ENCODE peak calls at places on chromosome 18, in six cellular contexts. One of them, this sample, is unnamed.

GRCh38 chr18:13872932-13873331 is 42.4 kb downstream of the MC2R start:
- DNase-seq in CD8-positive, alpha-beta T cell: no peak
- DNase-seq in esophagus squamous epithelium: no peak
- DNase-seq in hepatocyte: no peak
- DNase-seq in foreskin fibroblast: no peak
- DNase-seq in dorsolateral prefrontal cortex: no peak
- DNase-seq in this sample: no peak

GRCh38 chr18:68721681-68722583 is 7.0 kb upstream of the TMX3 start:
- DNase-seq in dorsolateral prefrontal cortex: no peak
- DNase-seq in foreskin fibroblast: peak
- DNase-seq in hepatocyte: no peak
- DNase-seq in CD8-positive, alpha-beta T cell: no peak
- DNase-seq in esophagus squamous epithelium: no peak
- DNase-seq in this sample: no peak

GRCh38 chr18:24928479-24928878 is 423.5 kb downstream of the ZNF521 start:
- DNase-seq in foreskin fibroblast: no peak
- DNase-seq in hepatocyte: no peak
- DNase-seq in CD8-positive, alpha-beta T cell: no peak
- DNase-seq in esophagus squamous epithelium: no peak
- DNase-seq in dorsolateral prefrontal cortex: no peak
- DNase-seq in this sample: no peak

GRCh38 chr18:78713064-78713463 is 266.6 kb upstream of the SALL3 start:
- DNase-seq in hepatocyte: peak
- DNase-seq in esophagus squamous epithelium: no peak
- DNase-seq in CD8-positive, alpha-beta T cell: no peak
- DNase-seq in dorsolateral prefrontal cortex: no peak
- DNase-seq in foreskin fibroblast: no peak
- DNase-seq in this sample: no peak

GRCh38 chr18:39205565-39205964 is 1640.0 kb upstream of the CELF4 start:
- DNase-seq in hepatocyte: no peak
- DNase-seq in esophagus squamous epithelium: no peak
- DNase-seq in CD8-positive, alpha-beta T cell: no peak
- DNase-seq in foreskin fibroblast: no peak
- DNase-seq in dorsolateral prefrontal cortex: no peak
- DNase-seq in this sample: no peak

GRCh38 chr18:78673516-78674321 is 305.9 kb upstream of the SALL3 start:
- DNase-seq in hepatocyte: no peak
- DNase-seq in foreskin fibroblast: no peak
- DNase-seq in esophagus squamous epithelium: no peak
- DNase-seq in dorsolateral prefrontal cortex: no peak
- DNase-seq in CD8-positive, alpha-beta T cell: no peak
- DNase-seq in this sample: peak

GRCh38 chr18:10351858-10352257 is 102.6 kb upstream of the APCDD1 start:
- DNase-seq in foreskin fibroblast: no peak
- DNase-seq in dorsolateral prefrontal cortex: no peak
- DNase-seq in CD8-positive, alpha-beta T cell: no peak
- DNase-seq in esophagus squamous epithelium: no peak
- DNase-seq in hepatocyte: no peak
- DNase-seq in this sample: no peak

GRCh38 chr18:10010611-10011015 is 96.8 kb downstream of the VAPA start:
- DNase-seq in foreskin fibroblast: peak
- DNase-seq in dorsolateral prefrontal cortex: peak
- DNase-seq in CD8-positive, alpha-beta T cell: no peak
- DNase-seq in hepatocyte: peak
- DNase-seq in esophagus squamous epithelium: no peak
- DNase-seq in this sample: peak

GRCh38 chr18:77981874-77982273 is 732.2 kb downstream of the GALR1 start:
- DNase-seq in hepatocyte: no peak
- DNase-seq in CD8-positive, alpha-beta T cell: no peak
- DNase-seq in esophagus squamous epithelium: no peak
- DNase-seq in dorsolateral prefrontal cortex: no peak
- DNase-seq in foreskin fibroblast: no peak
- DNase-seq in this sample: no peak

GRCh38 chr18:58272779-58273500 is 228.9 kb downstream of the NEDD4L start:
- DNase-seq in dorsolateral prefrontal cortex: no peak
- DNase-seq in foreskin fibroblast: no peak
- DNase-seq in esophagus squamous epithelium: no peak
- DNase-seq in hepatocyte: no peak
- DNase-seq in CD8-positive, alpha-beta T cell: no peak
- DNase-seq in this sample: no peak

GRCh38 chr18:45874501-45875184 is 49.2 kb downstream of the SIGLEC15 start:
- DNase-seq in CD8-positive, alpha-beta T cell: no peak
- DNase-seq in esophagus squamous epithelium: no peak
- DNase-seq in hepatocyte: no peak
- DNase-seq in foreskin fibroblast: no peak
- DNase-seq in dorsolateral prefrontal cortex: no peak
- DNase-seq in this sample: no peak

GRCh38 chr18:29188760-29189159 is 1011.8 kb upstream of the CDH2 start:
- DNase-seq in foreskin fibroblast: peak
- DNase-seq in CD8-positive, alpha-beta T cell: no peak
- DNase-seq in esophagus squamous epithelium: no peak
- DNase-seq in hepatocyte: no peak
- DNase-seq in dorsolateral prefrontal cortex: no peak
- DNase-seq in this sample: no peak

GRCh38 chr18:45684341-45685115 is 39.5 kb upstream of the SLC14A1 start:
- DNase-seq in CD8-positive, alpha-beta T cell: no peak
- DNase-seq in hepatocyte: no peak
- DNase-seq in foreskin fibroblast: peak
- DNase-seq in dorsolateral prefrontal cortex: no peak
- DNase-seq in esophagus squamous epithelium: no peak
- DNase-seq in this sample: no peak

GRCh38 chr18:13394794-13395193 is 176.2 kb downstream of the LDLRAD4 start:
- DNase-seq in foreskin fibroblast: no peak
- DNase-seq in hepatocyte: no peak
- DNase-seq in esophagus squamous epithelium: no peak
- DNase-seq in CD8-positive, alpha-beta T cell: no peak
- DNase-seq in dorsolateral prefrontal cortex: no peak
- DNase-seq in this sample: no peak

GRCh38 chr18:21315741-21316187 is 73.7 kb downstream of the GREB1L start:
- DNase-seq in foreskin fibroblast: no peak
- DNase-seq in esophagus squamous epithelium: no peak
- DNase-seq in dorsolateral prefrontal cortex: no peak
- DNase-seq in hepatocyte: peak
- DNase-seq in CD8-positive, alpha-beta T cell: no peak
- DNase-seq in this sample: no peak

GRCh38 chr18:35807942-35808341 is 164.5 kb upstream of the RMP24 start:
- DNase-seq in hepatocyte: no peak
- DNase-seq in dorsolateral prefrontal cortex: no peak
- DNase-seq in esophagus squamous epithelium: no peak
- DNase-seq in CD8-positive, alpha-beta T cell: no peak
- DNase-seq in foreskin fibroblast: no peak
- DNase-seq in this sample: no peak

GRCh38 chr18:56696966-56697365 is 45.8 kb downstream of the WDR7 start:
- DNase-seq in esophagus squamous epithelium: no peak
- DNase-seq in CD8-positive, alpha-beta T cell: no peak
- DNase-seq in foreskin fibroblast: peak
- DNase-seq in dorsolateral prefrontal cortex: no peak
- DNase-seq in hepatocyte: no peak
- DNase-seq in this sample: no peak

GRCh38 chr18:37252342-37252741 is 313.3 kb downstream of the CELF4 start:
- DNase-seq in CD8-positive, alpha-beta T cell: no peak
- DNase-seq in esophagus squamous epithelium: no peak
- DNase-seq in foreskin fibroblast: no peak
- DNase-seq in hepatocyte: no peak
- DNase-seq in dorsolateral prefrontal cortex: no peak
- DNase-seq in this sample: no peak

GRCh38 chr18:74785632-74786031 is 188.0 kb downstream of the ZNF407 start:
- DNase-seq in CD8-positive, alpha-beta T cell: no peak
- DNase-seq in dorsolateral prefrontal cortex: no peak
- DNase-seq in esophagus squamous epithelium: no peak
- DNase-seq in hepatocyte: no peak
- DNase-seq in foreskin fibroblast: no peak
- DNase-seq in this sample: no peak

GRCh38 chr18:25256439-25256838 is 95.5 kb downstream of the ZNF521 start:
- DNase-seq in foreskin fibroblast: no peak
- DNase-seq in hepatocyte: no peak
- DNase-seq in dorsolateral prefrontal cortex: no peak
- DNase-seq in CD8-positive, alpha-beta T cell: no peak
- DNase-seq in esophagus squamous epithelium: no peak
- DNase-seq in this sample: no peak

GRCh38 chr18:23502516-23503037 is 734 bp upstream of the RMC1 start:
- DNase-seq in hepatocyte: no peak
- DNase-seq in dorsolateral prefrontal cortex: no peak
- DNase-seq in esophagus squamous epithelium: no peak
- DNase-seq in CD8-positive, alpha-beta T cell: no peak
- DNase-seq in foreskin fibroblast: no peak
- DNase-seq in this sample: no peak
- H3K4me3 ChIP-seq in hepatocyte: peak
- H3K4me3 ChIP-seq in dorsolateral prefrontal cortex: peak
- H3K4me3 ChIP-seq in esophagus squamous epithelium: peak
- H3K4me3 ChIP-seq in CD8-positive, alpha-beta T cell: peak
- H3K4me3 ChIP-seq in foreskin fibroblast: peak
- H3K4me3 ChIP-seq in this sample: peak

GRCh38 chr18:41504316-41504715 is 450.7 kb upstream of the PIK3C3 start:
- DNase-seq in hepatocyte: no peak
- DNase-seq in foreskin fibroblast: no peak
- DNase-seq in dorsolateral prefrontal cortex: no peak
- DNase-seq in CD8-positive, alpha-beta T cell: no peak
- DNase-seq in esophagus squamous epithelium: no peak
- DNase-seq in this sample: no peak
- H3K4me3 ChIP-seq in hepatocyte: no peak
- H3K4me3 ChIP-seq in foreskin fibroblast: no peak
- H3K4me3 ChIP-seq in dorsolateral prefrontal cortex: no peak
- H3K4me3 ChIP-seq in CD8-positive, alpha-beta T cell: no peak
- H3K4me3 ChIP-seq in esophagus squamous epithelium: no peak
- H3K4me3 ChIP-seq in this sample: no peak

DNA sequence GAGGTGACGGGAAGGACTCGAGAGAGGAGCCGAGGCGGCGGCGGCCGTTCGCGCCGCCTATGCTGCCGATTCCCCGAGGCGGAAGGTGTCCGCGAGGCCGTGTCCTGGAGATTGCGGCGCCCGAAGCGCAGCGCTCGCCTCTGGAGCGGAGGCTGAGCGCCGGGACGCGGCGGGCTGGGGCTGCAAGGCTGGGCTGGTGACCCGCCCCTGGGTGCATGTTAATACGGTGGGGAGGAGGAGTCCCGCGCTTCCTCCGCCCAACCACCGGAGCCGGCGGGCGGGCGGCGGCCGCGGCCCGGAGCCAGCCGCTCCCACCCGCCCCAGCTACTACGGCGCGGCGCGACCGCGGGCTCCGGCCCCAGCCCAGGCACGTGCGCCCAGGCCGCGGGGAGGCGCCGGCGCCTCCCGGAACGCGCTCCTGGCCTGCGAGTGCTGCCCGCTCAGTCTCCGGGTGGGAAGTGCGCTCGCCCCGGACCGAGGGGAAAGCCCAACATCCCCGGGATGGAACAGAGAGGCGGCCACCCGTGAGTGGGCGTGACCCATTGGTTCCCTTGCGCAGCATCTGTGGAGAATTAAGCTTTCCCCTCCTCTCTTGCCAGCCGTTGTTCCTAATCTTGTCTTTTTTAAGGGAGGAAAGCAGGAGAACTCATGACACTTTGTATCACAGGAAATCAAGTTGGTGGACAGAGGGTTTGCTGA is at the start of gene DLGAP1:
- DNase-seq in dorsolateral prefrontal cortex: peak
- DNase-seq in CD8-positive, alpha-beta T cell: no peak
- DNase-seq in foreskin fibroblast: no peak
- DNase-seq in hepatocyte: peak
- DNase-seq in esophagus squamous epithelium: no peak
- DNase-seq in this sample: peak
- H3K4me3 ChIP-seq in dorsolateral prefrontal cortex: peak
- H3K4me3 ChIP-seq in CD8-positive, alpha-beta T cell: no peak
- H3K4me3 ChIP-seq in foreskin fibroblast: no peak
- H3K4me3 ChIP-seq in hepatocyte: peak
- H3K4me3 ChIP-seq in esophagus squamous epithelium: peak
- H3K4me3 ChIP-seq in this sample: no peak

GRCh38 chr18:8826971-8827370 is 121.6 kb downstream of the MTCL1 start:
- DNase-seq in foreskin fibroblast: no peak
- DNase-seq in hepatocyte: no peak
- DNase-seq in dorsolateral prefrontal cortex: no peak
- DNase-seq in CD8-positive, alpha-beta T cell: no peak
- DNase-seq in esophagus squamous epithelium: no peak
- DNase-seq in this sample: no peak

GRCh38 chr18:8826514-8826913 is 121.2 kb downstream of the MTCL1 start:
- DNase-seq in CD8-positive, alpha-beta T cell: no peak
- DNase-seq in foreskin fibroblast: no peak
- DNase-seq in esophagus squamous epithelium: no peak
- DNase-seq in dorsolateral prefrontal cortex: no peak
- DNase-seq in hepatocyte: no peak
- DNase-seq in this sample: no peak

GRCh38 chr18:8828300-8828699 is 122.9 kb downstream of the MTCL1 start:
- DNase-seq in foreskin fibroblast: no peak
- DNase-seq in CD8-positive, alpha-beta T cell: no peak
- DNase-seq in dorsolateral prefrontal cortex: no peak
- DNase-seq in esophagus squamous epithelium: no peak
- DNase-seq in hepatocyte: no peak
- DNase-seq in this sample: no peak

GRCh38 chr18:8830067-8831060 is 125.0 kb downstream of the MTCL1 start:
- DNase-seq in dorsolateral prefrontal cortex: no peak
- DNase-seq in esophagus squamous epithelium: no peak
- DNase-seq in foreskin fibroblast: no peak
- DNase-seq in hepatocyte: no peak
- DNase-seq in CD8-positive, alpha-beta T cell: no peak
- DNase-seq in this sample: no peak

DNA sequence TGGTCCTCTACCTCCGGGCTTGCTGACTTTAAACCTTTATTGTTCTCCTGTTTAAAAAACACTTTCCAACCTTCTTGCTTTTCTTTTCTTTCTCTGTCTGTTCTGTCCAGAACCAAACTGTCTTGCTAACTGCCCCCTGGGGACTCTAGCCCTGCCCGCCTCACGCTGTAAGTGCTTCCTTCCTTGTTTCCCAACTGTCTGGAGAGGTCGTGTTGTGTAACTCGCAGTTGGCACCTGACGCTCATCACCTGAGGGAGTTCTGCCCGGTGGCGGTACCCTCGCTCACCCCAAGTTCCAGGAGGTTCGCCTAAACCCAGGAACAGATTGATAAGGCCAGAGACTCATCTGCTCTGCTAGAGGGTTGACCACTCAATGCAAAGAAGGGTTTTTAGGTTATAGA is 123.4 kb downstream of the MTCL1 start:
- DNase-seq in dorsolateral prefrontal cortex: no peak
- DNase-seq in esophagus squamous epithelium: no peak
- DNase-seq in hepatocyte: no peak
- DNase-seq in CD8-positive, alpha-beta T cell: no peak
- DNase-seq in foreskin fibroblast: no peak
- DNase-seq in this sample: no peak
- H3K4me3 ChIP-seq in dorsolateral prefrontal cortex: no peak
- H3K4me3 ChIP-seq in esophagus squamous epithelium: no peak
- H3K4me3 ChIP-seq in hepatocyte: no peak
- H3K4me3 ChIP-seq in CD8-positive, alpha-beta T cell: no peak
- H3K4me3 ChIP-seq in foreskin fibroblast: no peak
- H3K4me3 ChIP-seq in this sample: no peak

GRCh38 chr18:4374564-4374963 is 80.5 kb downstream of the DLGAP1 start:
- DNase-seq in hepatocyte: no peak
- DNase-seq in foreskin fibroblast: no peak
- DNase-seq in CD8-positive, alpha-beta T cell: no peak
- DNase-seq in dorsolateral prefrontal cortex: no peak
- DNase-seq in esophagus squamous epithelium: no peak
- DNase-seq in this sample: no peak

GRCh38 chr18:4369726-4370125 is 85.4 kb downstream of the DLGAP1 start:
- DNase-seq in CD8-positive, alpha-beta T cell: no peak
- DNase-seq in foreskin fibroblast: no peak
- DNase-seq in hepatocyte: no peak
- DNase-seq in esophagus squamous epithelium: no peak
- DNase-seq in dorsolateral prefrontal cortex: no peak
- DNase-seq in this sample: no peak
- H3K4me3 ChIP-seq in CD8-positive, alpha-beta T cell: no peak
- H3K4me3 ChIP-seq in foreskin fibroblast: no peak
- H3K4me3 ChIP-seq in hepatocyte: no peak
- H3K4me3 ChIP-seq in esophagus squamous epithelium: no peak
- H3K4me3 ChIP-seq in dorsolateral prefrontal cortex: no peak
- H3K4me3 ChIP-seq in this sample: no peak